ENCODE peak calls at places on chromosomes 11 and 22, in four cellular contexts. S is colonic mucosa, Q is GM23248, T is K562. I is an unnamed sample. For H3K9me3 and H3K4me1, the result is how much of the 10 kb centered on the place peaks cover.

GRCh38 chr11:71326328-71326940 is 74.1 kb upstream of the SHANK2 start:
- DNase-seq in Q (no peak), S (no peak), T (no peak), I (no peak)

GRCh38 chr22:30182365-30182764 is 64.2 kb downstream of the LIF start:
- DNase-seq in S (no peak), Q (no peak), T (peak), I (no peak)

GRCh38 chr22:23053051-23053707 is 17.1 kb upstream of the GNAZ start:
- DNase-seq in S (no peak), Q (no peak), T (no peak), I (no peak)

GRCh38 chr22:41596776-41597634 is 7.4 kb upstream of the PMM1 start:
- DNase-seq in T (peak), S (peak), Q (peak), I (peak)

GRCh38 chr11:114026355-114026754 is 33.2 kb upstream of the ZBTB16 start:
- DNase-seq in Q (peak), T (peak), S (no peak), I (peak)

GRCh38 chr11:71977743-71978418 is 20.8 kb upstream of the IL18BP start:
- DNase-seq in Q (peak), T (peak), S (peak), I (peak)

GRCh38 chr11:78228467-78228866 is 39.7 kb downstream of the USP35 start:
- DNase-seq in T (peak), Q (peak), S (peak), I (peak)

GRCh38 chr11:105401269-105401809 is 208.5 kb upstream of the GRIA4 start:
- DNase-seq in S (no peak), T (no peak), Q (no peak), I (no peak)

GRCh38 chr11:65553301-65554001 is 4.7 kb downstream of the LTBP3 start:
- DNase-seq in S (peak), Q (no peak), T (peak), I (no peak)

GRCh38 chr11:112408551-112408950 is 147.9 kb upstream of the PLET1 start:
- DNase-seq in S (no peak), T (no peak), Q (no peak), I (no peak)

GRCh38 chr22:42450862-42451261 is 18.7 kb upstream of the NFAM1 start:
- DNase-seq in S (no peak), Q (no peak), T (no peak), I (no peak)

GRCh38 chr11:67999201-67999629 is 4.7 kb downstream of the UNC93B1 start:
- DNase-seq in T (no peak), S (no peak), Q (no peak), I (no peak)

GRCh38 chr11:108768370-108768769 is 103.5 kb downstream of the DDX10 start:
- DNase-seq in Q (no peak), T (no peak), S (no peak), I (no peak)

GRCh38 chr22:16608931-16609330 is 16.3 kb upstream of the CCT8L2 start:
- DNase-seq in Q (no peak), S (no peak), T (no peak), I (no peak)

GRCh38 chr22:43743131-43743530 is 69.0 kb downstream of the EFCAB6 start:
- DNase-seq in Q (no peak), S (no peak), T (peak), I (no peak)

GRCh38 chr22:38413085-38414008 is 41.7 kb downstream of the KCNJ4 start:
- DNase-seq in T (no peak), Q (peak), S (peak), I (no peak)

GRCh38 chr22:24445481-24446290 is 18.3 kb downstream of the ADORA2A start:
- DNase-seq in T (peak), Q (no peak), S (no peak), I (no peak)

GRCh38 chr11:32563600-32563959 is 20.1 kb upstream of the EIF3M start:
- DNase-seq in Q (no peak), T (no peak), S (no peak), I (no peak)

GRCh38 chr11:62889484-62890437 is 9.1 kb downstream of the SLC3A2 start:
- DNase-seq in S (peak), Q (peak), T (peak), I (no peak)

GRCh38 chr11:21104641-21105040 is 435.3 kb downstream of the NELL1 start:
- DNase-seq in S (no peak), Q (no peak), T (no peak), I (no peak)

GRCh38 chr22:35510481-35510934 is 30.1 kb upstream of the RASD2 start:
- DNase-seq in Q (peak), S (no peak), T (no peak), I (no peak)

GRCh38 chr11:88555018-88555828 is 217.7 kb upstream of the CTSC start:
- DNase-seq in S (no peak), Q (peak), T (no peak), I (peak)

GRCh38 chr11:133548641-133549040 is 16.3 kb upstream of the OPCML start:
- DNase-seq in Q (no peak), T (no peak), S (no peak), I (no peak)
- H3K9me3 ChIP-seq in Q (under half), T (under half), S (under half), I (under half)

DNA sequence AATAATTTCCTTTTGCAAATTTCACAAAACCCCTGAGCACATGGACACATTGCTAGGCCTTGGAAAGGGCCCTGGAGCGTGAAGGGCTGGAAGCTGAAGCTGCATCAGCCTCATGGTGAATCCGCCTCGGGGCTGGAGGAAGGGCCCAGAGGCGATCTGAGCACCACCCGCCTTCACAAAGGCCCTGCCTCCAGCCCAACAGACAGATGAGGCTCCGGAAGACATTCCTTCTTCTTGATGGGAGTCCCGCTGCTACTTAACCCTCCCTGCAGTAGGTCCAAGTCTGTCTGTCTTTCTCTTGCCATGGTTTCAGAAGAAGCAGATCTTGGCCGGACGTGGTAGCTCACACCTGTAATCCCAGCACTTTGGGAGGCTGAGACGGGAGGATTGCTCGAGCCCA is 16.5 kb downstream of the ARRB1 start:
- DNase-seq in T (peak), S (no peak), Q (no peak), I (no peak)
- H3K4me1 ChIP-seq in T (half or more), S (under half), Q (under half), I (under half)

GRCh38 chr11:44625759-44626523 is 60.5 kb downstream of the CD82 start:
- DNase-seq in T (no peak), Q (no peak), S (peak), I (no peak)
- H3K9me3 ChIP-seq in T (under half), Q (under half), S (under half), I (under half)

GRCh38 chr11:76609736-76610370 is 60.7 kb downstream of the LRRC32 start:
- DNase-seq in Q (peak), S (no peak), T (no peak), I (no peak)
- H3K4me1 ChIP-seq in Q (under half), S (under half), T (under half), I (under half)

DNA sequence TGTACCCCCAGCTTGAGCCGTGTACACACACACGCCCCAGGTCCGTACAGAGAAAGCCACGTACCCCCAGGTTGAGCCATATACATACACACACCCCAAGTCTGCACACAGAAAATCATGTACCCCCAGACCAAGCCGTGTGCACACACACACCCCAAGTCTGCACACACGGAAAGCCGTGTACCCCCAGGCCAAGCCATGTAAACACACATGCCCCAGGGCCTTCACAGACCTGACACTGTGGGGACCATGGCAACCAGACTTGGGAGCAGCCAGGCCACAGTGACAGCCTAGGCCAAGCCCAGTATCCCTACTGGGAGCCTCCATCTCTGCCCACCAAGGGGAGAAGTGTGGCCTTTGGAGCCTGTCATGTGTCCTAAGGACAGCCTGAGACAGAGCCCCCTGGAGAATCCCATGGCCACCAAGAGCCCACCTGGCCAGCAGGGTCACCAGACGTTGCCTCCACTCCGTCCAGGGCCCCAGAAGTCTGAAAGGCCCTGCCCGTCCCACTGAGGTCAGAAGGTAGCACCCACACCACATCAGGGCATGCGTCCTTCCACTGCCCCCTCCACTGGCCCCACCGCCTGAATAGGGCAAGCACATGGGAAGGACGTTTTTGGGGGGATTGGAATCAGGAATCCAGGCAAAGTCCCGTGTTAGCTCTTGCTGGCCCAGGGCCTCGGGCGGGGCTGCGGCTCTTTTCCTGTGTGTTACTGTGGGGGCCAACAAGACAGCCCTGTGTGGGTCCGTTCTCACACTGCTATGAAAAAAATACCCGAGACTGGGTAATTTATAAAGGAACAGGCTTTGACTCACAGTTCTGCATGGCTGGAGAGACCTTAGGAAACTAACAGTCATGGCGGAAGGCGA is 636.7 kb downstream of the TBC1D22A start:
- DNase-seq in T (no peak), Q (no peak), S (no peak), I (no peak)
- H3K9me3 ChIP-seq in T (under half), Q (under half), S (under half), I (under half)

DNA sequence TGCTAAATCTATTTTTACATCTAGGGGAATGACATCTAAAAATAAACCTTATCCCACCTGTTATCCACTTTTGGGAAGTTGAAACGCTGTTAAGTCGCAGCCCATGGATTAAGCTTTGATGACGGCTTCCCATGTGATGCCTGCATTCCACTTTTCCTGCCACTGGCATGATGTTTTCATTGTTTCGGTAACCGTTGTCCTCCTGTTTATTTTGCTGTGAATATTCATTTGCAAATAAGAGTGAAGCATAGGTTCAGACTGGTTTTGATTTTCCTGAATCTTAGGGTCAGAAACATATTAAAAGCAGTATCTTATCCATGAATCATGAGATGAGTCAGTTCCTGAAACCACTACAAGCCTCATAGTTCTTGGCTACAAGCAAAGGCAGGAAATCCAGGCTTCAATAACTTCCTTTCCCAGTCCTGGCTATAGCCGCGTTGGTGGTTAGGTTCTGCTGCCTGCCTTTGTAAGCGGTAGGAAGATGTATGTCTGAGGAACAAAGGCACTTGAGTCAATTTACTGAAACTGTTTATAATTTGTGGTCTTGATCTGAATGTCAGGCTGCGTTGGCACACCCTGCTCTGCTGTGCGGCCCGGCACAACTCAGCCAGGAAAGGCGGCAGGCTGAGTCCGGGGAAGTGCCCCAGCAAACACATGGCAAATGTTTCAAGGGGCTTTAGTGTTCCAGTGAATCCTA is 19.4 kb downstream of the TEAD1 start:
- DNase-seq in T (peak), Q (peak), S (peak), I (peak)
- H3K4me1 ChIP-seq in T (under half), Q (half or more), S (under half), I (half or more)

DNA sequence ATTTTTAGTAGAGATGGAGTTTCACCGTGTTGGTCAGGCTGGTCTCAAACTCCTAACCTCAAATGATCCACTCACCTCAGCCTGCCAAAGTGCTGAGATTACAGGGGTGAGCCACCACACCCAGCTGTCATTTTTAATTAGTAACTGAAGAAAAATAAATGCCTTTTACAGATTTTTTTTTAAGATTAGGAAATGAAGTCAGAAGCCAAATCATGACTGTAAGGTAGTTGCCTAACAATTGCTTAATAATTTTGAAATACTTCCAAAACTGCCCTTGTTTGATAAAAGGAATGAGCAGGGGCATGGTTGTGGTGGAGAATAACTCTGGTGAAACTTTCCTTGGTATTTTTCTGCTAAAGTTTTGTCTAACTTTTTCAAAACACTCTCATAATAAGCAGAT is 98.9 kb upstream of the SLC5A12 start:
- DNase-seq in T (no peak), Q (peak), S (no peak), I (peak)
- H3K9me3 ChIP-seq in T (under half), Q (under half), S (under half), I (under half)

GRCh38 chr22:17829691-17830040 is 55.4 kb upstream of the BID start:
- DNase-seq in S (no peak), T (no peak), Q (no peak), I (no peak)

GRCh38 chr22:17826151-17826550 is 51.9 kb upstream of the BID start:
- DNase-seq in S (no peak), Q (no peak), T (no peak), I (no peak)

GRCh38 chr22:17830041-17830961 is 56.0 kb upstream of the BID start:
- DNase-seq in Q (peak), T (peak), S (peak), I (peak)

GRCh38 chr22:17828502-17829080 is 54.3 kb upstream of the BID start:
- DNase-seq in T (no peak), S (no peak), Q (no peak), I (no peak)

DNA sequence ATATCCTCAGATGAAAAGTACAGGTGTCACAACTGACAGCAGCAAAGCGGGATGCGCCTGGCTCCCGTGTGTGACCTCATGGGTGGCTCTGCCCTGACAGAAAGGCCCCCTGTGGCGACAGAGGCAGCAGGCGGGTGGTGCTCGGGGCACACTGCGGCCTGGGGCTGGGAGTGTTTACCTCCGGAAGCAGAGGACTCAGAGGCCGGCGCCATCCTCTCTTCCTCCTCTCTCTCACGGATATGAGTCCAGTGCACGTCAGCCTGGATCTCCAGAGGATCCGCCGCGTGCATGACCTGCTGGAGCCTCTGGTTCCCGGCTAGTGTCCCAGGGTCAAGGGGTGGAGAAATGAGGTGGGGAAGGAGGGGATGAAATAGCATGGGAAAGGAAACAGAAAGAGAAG is 53.2 kb upstream of the BID start:
- DNase-seq in Q (no peak), S (no peak), T (no peak), I (no peak)
- H3K4me1 ChIP-seq in Q (under half), S (under half), T (under half), I (under half)

DNA sequence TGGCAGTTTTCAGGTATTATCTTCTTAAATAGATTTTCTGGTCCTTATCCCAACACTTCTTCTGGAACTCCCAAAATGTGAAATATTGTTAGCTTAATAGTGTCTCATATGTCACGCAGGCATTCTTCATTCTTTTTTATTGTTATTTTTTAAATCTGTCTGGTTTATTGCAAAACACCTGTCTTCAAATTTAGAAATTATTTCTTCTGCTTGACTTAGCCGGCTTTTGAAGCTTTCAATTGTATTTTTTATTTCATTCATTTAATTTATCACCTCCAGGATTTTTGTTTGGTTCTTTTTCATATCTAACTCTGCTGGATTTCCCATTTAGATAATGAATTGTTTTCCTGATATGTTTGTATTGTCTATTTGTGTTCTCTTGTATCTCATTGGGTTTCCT is 49.9 kb downstream of the KCNQ1OT1 start:
- DNase-seq in S (no peak), Q (no peak), T (no peak), I (no peak)
- H3K9me3 ChIP-seq in S (under half), Q (under half), T (under half), I (half or more)

I was measured in adipocyte.